ENCODE peak calls at places on chromosomes 11 and 22, in eight cellular contexts. E is colonic mucosa; V is renal cortical epithelial cell; B is activated CD8-positive, alpha-beta T cell treated with anti-CD3 and anti-CD28 coated beads, Interleukin-2, amount 10 ng/mL, durations not matched to agents 7 days and 5 days; P is HFF-Myc; Q is activated CD4-positive, alpha-beta T cell treated with anti-CD3 and anti-CD28 coated beads for 24 hours; F is OCI-M1; C is ureter. A is an unnamed sample.

GRCh38 chr11:116422976-116423375 is 349.8 kb downstream of the BUD13 start:
- DNase-seq in E (no peak), V (no peak), B (no peak), P (no peak), Q (no peak), F (no peak), C (no peak), A (no peak)

GRCh38 chr11:55942785-55943392 is 6.7 kb upstream of the OR5I1 start:
- DNase-seq in E (no peak), V (peak), B (no peak), P (peak), Q (no peak), F (peak), C (no peak), A (no peak)

GRCh38 chr11:117970400-117971024 is 15.7 kb upstream of the IL10RA start:
- DNase-seq in E (peak), V (peak), B (peak), P (no peak), Q (no peak), F (peak), C (peak), A (peak)

GRCh38 chr11:125313271-125314222 is 149.0 kb downstream of the PKNOX2 start:
- DNase-seq in E (no peak), V (no peak), B (no peak), P (no peak), Q (no peak), F (no peak), C (no peak), A (no peak)

GRCh38 chr11:107931206-107931605 is 3.0 kb downstream of the RAB39A start:
- DNase-seq in E (no peak), V (no peak), B (no peak), P (no peak), Q (no peak), F (no peak), C (no peak), A (no peak)

GRCh38 chr22:23122216-23122957 is 19.4 kb downstream of the RSPH14 start:
- DNase-seq in E (no peak), V (no peak), B (no peak), P (no peak), Q (no peak), F (no peak), C (no peak), A (no peak)

GRCh38 chr11:118618115-118618990 is 10.9 kb downstream of the PHLDB1 start:
- DNase-seq in E (peak), V (no peak), B (no peak), P (no peak), Q (no peak), F (no peak), C (no peak), A (no peak)

GRCh38 chr11:117273550-117274289 is 17.4 kb upstream of the BACE1-AS start:
- DNase-seq in E (no peak), V (no peak), B (no peak), P (peak), Q (no peak), F (no peak), C (no peak), A (no peak)

GRCh38 chr11:75450826-75451783 is 18.1 kb upstream of the KLHL35 start:
- DNase-seq in E (no peak), V (no peak), B (peak), P (no peak), Q (peak), F (peak), C (no peak), A (peak)

GRCh38 chr22:29310863-29311339 is 4.5 kb downstream of the GAS2L1 start:
- DNase-seq in E (peak), V (peak), B (peak), P (peak), Q (peak), F (peak), C (peak), A (peak)